ENCODE peak calls at places on chromosomes 1 and 21, in ten cellular contexts. C is HL-60, H is cardiac fibroblast, O is astrocyte, W is GM06990, J is transverse colon, F is neural crest cell, P is upper lobe of left lung, B is GM20000, Q is heart left ventricle. E is an unnamed sample.

GRCh38 chr1:246622035-246622652 is 55.9 kb downstream of the CNST start:
- DNase-seq in C (no peak), H (no peak), O (no peak), W (no peak), J (no peak), F (no peak), P (no peak), B (no peak), Q (no peak), E (no peak)

GRCh38 chr1:1179983-1180861 is 6.5 kb downstream of the TTLL10 start:
- DNase-seq in C (no peak), H (no peak), O (no peak), W (peak; percentile 6), J (peak; percentile 5), F (no peak), P (no peak), B (no peak), Q (peak; percentile 61), E (no peak)

GRCh38 chr1:212698467-212699103 is 1.1 kb downstream of the BATF3 start:
- DNase-seq in C (no peak), H (no peak), O (no peak), W (no peak), J (no peak), F (no peak), P (no peak), B (no peak), Q (no peak), E (peak; percentile 27)

GRCh38 chr1:186985889-186986491 is 157.2 kb downstream of the PLA2G4A start:
- DNase-seq in C (no peak), H (peak; percentile 81), O (peak; percentile 36), W (peak; percentile 28), J (no peak), F (peak; percentile 8), P (no peak), B (peak; percentile 24), Q (no peak), E (no peak)

GRCh38 chr1:12153181-12153785 is 13.5 kb upstream of the TNFRSF1B start:
- DNase-seq in C (no peak), H (peak; percentile 92), O (peak; percentile 67), W (peak; percentile 65), J (peak; percentile 53), F (no peak), P (peak; percentile 88), B (no peak), Q (peak; percentile 76), E (no peak)

GRCh38 chr1:55854911-55855310 is 639.7 kb upstream of the USP24 start:
- DNase-seq in C (no peak), H (peak; percentile 18), O (peak; percentile 87), W (no peak), J (no peak), F (no peak), P (no peak), B (no peak), Q (no peak), E (no peak)

GRCh38 chr1:113178522-113178921 is 105.5 kb downstream of the LRIG2 start:
- DNase-seq in C (no peak), H (peak; percentile 5), O (peak; percentile 9), W (no peak), J (no peak), F (no peak), P (no peak), B (no peak), Q (no peak), E (no peak)

GRCh38 chr21:46117586-46118304 is 19.8 kb downstream of the COL6A2 start:
- DNase-seq in C (no peak), H (no peak), O (no peak), W (no peak), J (peak; percentile 5), F (no peak), P (peak; percentile 14), B (no peak), Q (no peak), E (no peak)

GRCh38 chr1:217117973-217118465 is 394.8 kb upstream of the ESRRG start:
- DNase-seq in C (no peak), H (no peak), O (no peak), W (no peak), J (no peak), F (no peak), P (no peak), B (no peak), Q (no peak), E (no peak)

GRCh38 chr1:2840036-2840809 is 38.7 kb upstream of the TTC34 start:
- DNase-seq in C (no peak), H (no peak), O (no peak), W (no peak), J (no peak), F (no peak), P (no peak), B (no peak), Q (no peak), E (no peak)

GRCh38 chr21:34074283-34075098 is 1.1 kb downstream of the MRPS6 start:
- DNase-seq in C (peak; percentile 16), H (peak; percentile 40), O (no peak), W (peak; percentile 34), J (no peak), F (peak; percentile 8), P (no peak), B (no peak), Q (no peak), E (no peak)

GRCh38 chr1:63921357-63921756 is 147.5 kb downstream of the ROR1 start:
- DNase-seq in C (no peak), H (no peak), O (no peak), W (no peak), J (peak; percentile 33), F (no peak), P (no peak), B (no peak), Q (no peak), E (no peak)

GRCh38 chr1:63928197-63929105 is 154.6 kb downstream of the ROR1 start:
- DNase-seq in C (no peak), H (no peak), O (no peak), W (no peak), J (no peak), F (no peak), P (no peak), B (no peak), Q (no peak), E (no peak)

GRCh38 chr1:63922848-63923247 is 149.0 kb downstream of the ROR1 start:
- DNase-seq in C (no peak), H (no peak), O (no peak), W (no peak), J (no peak), F (no peak), P (no peak), B (no peak), Q (no peak), E (no peak)

GRCh38 chr1:63923302-63923701 is 149.5 kb downstream of the ROR1 start:
- DNase-seq in C (no peak), H (no peak), O (no peak), W (no peak), J (no peak), F (no peak), P (no peak), B (no peak), Q (no peak), E (no peak)

DNA sequence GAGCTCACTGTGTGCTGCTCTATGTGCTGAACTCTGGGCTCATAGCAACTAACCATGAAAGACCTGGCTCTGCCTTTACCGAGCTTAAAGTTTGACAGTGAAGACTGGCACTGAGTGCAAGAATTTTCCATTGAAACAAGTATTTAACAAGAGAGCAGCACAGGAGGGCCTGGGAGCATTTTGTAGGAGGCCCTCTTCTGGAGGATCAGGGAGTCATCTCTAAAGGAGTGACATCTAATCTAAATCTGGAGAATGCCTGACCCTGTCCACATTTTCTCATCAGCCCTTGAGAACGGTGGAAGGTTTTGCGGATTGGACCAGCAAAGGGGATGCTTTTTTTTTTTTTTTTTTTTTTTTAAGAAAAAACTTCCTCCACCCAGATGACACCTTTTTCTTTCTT is 150.8 kb downstream of the ROR1 start:
- DNase-seq in C (no peak), H (no peak), O (no peak), W (no peak), J (no peak), F (no peak), P (no peak), B (no peak), Q (no peak), E (no peak)
- TF ChIP-seq CTCF in C (no peak), H (no peak), O (no peak), W (no peak), J (no peak), F (no peak), P (no peak), B (no peak), Q (no peak), E (no peak)

DNA sequence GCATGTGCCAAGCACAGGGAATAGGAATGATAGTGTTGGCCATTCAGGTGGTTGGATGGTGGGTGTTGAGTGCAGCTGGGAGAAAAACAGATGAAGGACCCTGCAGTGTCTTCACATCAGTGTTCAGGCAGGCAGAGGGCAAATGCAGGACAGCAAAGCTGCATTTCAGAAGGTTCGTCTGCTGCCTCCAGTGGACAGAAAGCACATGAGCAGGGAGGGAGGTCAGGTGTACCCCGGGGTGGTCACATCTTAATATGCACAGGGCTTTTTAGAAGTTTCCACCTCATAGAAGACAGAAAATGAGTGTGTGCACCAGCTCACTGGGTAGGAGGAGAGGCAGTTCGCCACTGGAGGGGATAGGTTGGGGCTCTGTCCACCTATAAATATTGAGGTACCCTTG is 184.9 kb downstream of the SLC35F3 start:
- DNase-seq in C (no peak), H (no peak), O (no peak), W (no peak), J (no peak), F (no peak), P (no peak), B (no peak), Q (no peak), E (no peak)
- TF ChIP-seq CTCF in C (no peak), H (no peak), O (no peak), W (peak; percentile 43), J (no peak), F (no peak), P (no peak), B (no peak), Q (no peak), E (peak; percentile 55)

GRCh38 chr1:222288056-222288455 is 259.8 kb downstream of the HHIPL2 start:
- DNase-seq in C (no peak), H (peak; percentile 18), O (no peak), W (no peak), J (no peak), F (no peak), P (no peak), B (no peak), Q (no peak), E (no peak)
- TF ChIP-seq CTCF in C (no peak), H (no peak), O (no peak), W (no peak), J (no peak), F (no peak), P (no peak), B (no peak), Q (no peak), E (no peak)

GRCh38 chr21:32135401-32136363 is 143.2 kb downstream of the MIS18A start:
- DNase-seq in C (no peak), H (peak; percentile 0), O (peak; percentile 41), W (peak; percentile 56), J (no peak), F (no peak), P (no peak), B (peak; percentile 28), Q (no peak), E (no peak)
- TF ChIP-seq CTCF in C (no peak), H (no peak), O (no peak), W (peak; percentile 41), J (no peak), F (no peak), P (no peak), B (no peak), Q (no peak), E (no peak)